ENCODE peak calls at places on chromosomes 5 and 9, in eight cellular contexts. S is tibial artery; I is lower leg skin; A is CD4-positive, CD25-positive, alpha-beta regulatory T cell; X is H1; U is left lung; N is retinal pigment epithelial cell; C is small intestine. E is an unnamed sample.

GRCh38 chr5:163915481-163915961 is 410.1 kb downstream of the MAT2B start:
- DNase-seq in S (no peak), I (no peak), N (peak; percentile 36), A (no peak), U (peak; percentile 52), X (no peak), C (peak; percentile 62), E (no peak)

GRCh38 chr5:73126381-73126780 is 6.0 kb downstream of the TMEM171 start:
- DNase-seq in N (no peak), U (no peak), I (peak; percentile 76), X (peak; percentile 31), S (no peak), A (no peak), C (peak; percentile 62), E (no peak)

GRCh38 chr9:99720455-99721050 is 101.1 kb upstream of the NR4A3 start:
- DNase-seq in U (no peak), N (no peak), I (no peak), A (peak; percentile 6), C (peak; percentile 16), S (no peak), X (no peak), E (no peak)

GRCh38 chr5:91318727-91319126 is 64.4 kb downstream of the ARRDC3 start:
- DNase-seq in U (no peak), I (no peak), N (no peak), S (no peak), C (no peak), A (peak; percentile 33), X (no peak), E (peak; percentile 14)

GRCh38 chr5:175696139-175696854 is 38.4 kb downstream of the HRH2 start:
- DNase-seq in U (peak; percentile 96), N (no peak), A (peak; percentile 66), S (peak; percentile 71), I (peak; percentile 94), X (peak; percentile 84), C (peak; percentile 95), E (peak; percentile 38)

GRCh38 chr5:55502759-55503158 is 32.0 kb downstream of the PLPP1 start:
- DNase-seq in N (no peak), C (no peak), I (no peak), U (no peak), A (no peak), S (no peak), X (no peak), E (no peak)

GRCh38 chr9:98654247-98654646 is 54.5 kb downstream of the GABBR2 start:
- DNase-seq in S (no peak), C (no peak), A (no peak), X (no peak), U (no peak), N (no peak), I (peak; percentile 58), E (no peak)

GRCh38 chr9:36798350-36799065 is 225.8 kb downstream of the MELK start:
- DNase-seq in C (no peak), S (no peak), I (peak; percentile 29), U (no peak), A (no peak), X (no peak), N (no peak), E (no peak)

GRCh38 chr9:14750871-14751270 is 28.3 kb upstream of the CER1 start:
- DNase-seq in A (no peak), N (no peak), U (no peak), X (no peak), S (no peak), I (no peak), C (no peak), E (no peak)

GRCh38 chr5:115414406-115415142 is 118.1 kb upstream of the CCDC112 start:
- DNase-seq in U (no peak), A (no peak), S (no peak), N (no peak), I (no peak), X (no peak), C (peak; percentile 35), E (no peak)
- H3K4me3 ChIP-seq in U (no peak overlapping the region), A (no peak overlapping the region), S (no peak overlapping the region), N (no peak overlapping the region), I (no peak overlapping the region), X (no peak overlapping the region), C (no peak overlapping the region), E (no peak overlapping the region)

DNA sequence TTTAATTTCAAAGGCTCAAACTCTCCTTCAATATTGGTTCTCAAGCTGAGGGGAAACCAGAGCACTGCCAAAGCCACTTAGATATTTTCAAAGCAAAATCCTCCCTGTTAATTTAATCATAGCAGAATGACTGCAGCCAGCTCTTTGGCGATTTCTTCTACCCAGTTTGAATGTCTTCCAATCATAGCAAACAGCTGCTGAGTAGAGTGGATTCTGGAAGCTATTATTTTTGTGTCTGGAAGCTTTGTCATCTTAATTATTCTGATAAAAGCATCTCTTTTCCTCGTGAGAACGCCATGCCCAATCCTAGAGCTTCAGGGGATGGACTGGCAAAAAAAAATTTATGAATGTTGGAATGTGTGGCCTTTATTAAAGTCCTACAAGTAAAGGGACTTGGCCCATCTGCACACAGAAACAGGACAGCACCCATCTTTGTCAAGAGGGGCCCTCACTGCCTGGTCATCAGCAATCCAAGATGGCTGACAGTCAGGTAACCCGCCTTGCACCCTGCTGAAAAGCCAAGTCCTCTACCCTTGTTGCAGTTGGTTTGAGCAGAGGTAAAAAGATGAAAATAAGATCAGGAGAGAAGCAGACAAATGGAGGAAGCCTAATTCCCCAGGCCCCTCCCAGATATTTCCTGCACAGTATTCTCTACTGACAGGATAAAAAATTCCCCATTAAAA is 125.1 kb downstream of the SUSD1 start:
- DNase-seq in C (peak; percentile 7), X (no peak), U (no peak), S (no peak), I (no peak), A (no peak), N (no peak), E (no peak)
- H3K4me3 ChIP-seq in C (no peak overlapping the region), X (no peak overlapping the region), U (no peak overlapping the region), S (no peak overlapping the region), I (no peak overlapping the region), A (no peak overlapping the region), N (no peak overlapping the region), E (no peak overlapping the region)

GRCh38 chr5:146339715-146340259 is 1.1 kb downstream of the POU4F3 start:
- DNase-seq in A (no peak), N (no peak), C (no peak), U (no peak), I (no peak), X (no peak), S (no peak), E (no peak)

GRCh38 chr5:146338774-146339714 is at the start of gene POU4F3:
- DNase-seq in U (peak; percentile 77), X (peak; percentile 81), I (no peak), A (no peak), C (no peak), N (no peak), S (no peak), E (no peak)

GRCh38 chr5:146342519-146342881 is 3.9 kb downstream of the POU4F3 start:
- DNase-seq in A (no peak), I (no peak), X (no peak), C (no peak), S (no peak), U (no peak), N (no peak), E (no peak)

GRCh38 chr5:146341854-146342253 is 3.2 kb downstream of the POU4F3 start:
- DNase-seq in U (no peak), A (no peak), I (no peak), X (no peak), N (no peak), S (no peak), C (no peak), E (no peak)

GRCh38 chr5:146340260-146341081 is 1.8 kb downstream of the POU4F3 start:
- DNase-seq in N (peak; percentile 7), A (peak; percentile 10), U (no peak), C (peak; percentile 15), S (peak; percentile 61), I (no peak), X (peak; percentile 86), E (no peak)
- H3K4me3 ChIP-seq in N (no peak overlapping the region), A (no peak overlapping the region), U (no peak overlapping the region), C (no peak overlapping the region), S (peak overlapping the region; percentile 37), I (no peak overlapping the region), X (no peak overlapping the region), E (no peak overlapping the region)

DNA sequence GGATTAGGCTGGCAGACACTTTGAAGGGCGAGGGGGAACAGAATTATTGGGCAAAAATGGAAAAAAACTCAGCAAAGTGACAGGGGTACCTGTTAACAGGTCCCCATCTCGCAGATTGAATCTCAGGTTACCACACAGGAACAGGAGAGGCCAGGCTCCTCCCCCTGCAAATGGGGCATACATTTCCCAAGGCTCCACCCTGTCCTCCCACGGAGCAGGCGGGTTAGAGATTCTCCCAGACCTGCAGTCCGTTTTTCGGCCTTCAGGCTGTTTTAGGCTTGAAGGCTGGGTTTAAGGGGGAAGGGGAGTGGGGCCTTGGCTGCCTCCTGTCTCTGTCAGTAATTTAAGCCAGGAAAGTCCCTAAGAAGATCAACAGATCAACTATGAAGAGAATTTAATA is 42.7 kb downstream of the LRRC70 start:
- DNase-seq in X (peak; percentile 74), S (no peak), U (no peak), C (no peak), A (no peak), I (no peak), N (no peak), E (no peak)
- H3K4me3 ChIP-seq in X (no peak overlapping the region), S (no peak overlapping the region), U (no peak overlapping the region), C (no peak overlapping the region), A (no peak overlapping the region), I (no peak overlapping the region), N (no peak overlapping the region), E (no peak overlapping the region)

GRCh38 chr9:133484671-133485437 is 6.0 kb upstream of the SLC2A6 start:
- DNase-seq in A (no peak), I (no peak), S (no peak), C (no peak), U (peak; percentile 76), N (no peak), X (no peak), E (no peak)

GRCh38 chr9:133487331-133487725 is 8.4 kb upstream of the SLC2A6 start:
- DNase-seq in I (no peak), C (no peak), X (no peak), N (no peak), S (no peak), A (no peak), U (no peak), E (no peak)

GRCh38 chr9:133488686-133489252 is 9.9 kb upstream of the SLC2A6 start:
- DNase-seq in N (no peak), U (peak; percentile 54), I (no peak), A (no peak), C (no peak), S (no peak), X (no peak), E (no peak)

GRCh38 chr9:133483611-133484010 is 4.7 kb upstream of the SLC2A6 start:
- DNase-seq in N (no peak), U (peak; percentile 60), S (no peak), C (no peak), A (no peak), I (no peak), X (no peak), E (no peak)

DNA sequence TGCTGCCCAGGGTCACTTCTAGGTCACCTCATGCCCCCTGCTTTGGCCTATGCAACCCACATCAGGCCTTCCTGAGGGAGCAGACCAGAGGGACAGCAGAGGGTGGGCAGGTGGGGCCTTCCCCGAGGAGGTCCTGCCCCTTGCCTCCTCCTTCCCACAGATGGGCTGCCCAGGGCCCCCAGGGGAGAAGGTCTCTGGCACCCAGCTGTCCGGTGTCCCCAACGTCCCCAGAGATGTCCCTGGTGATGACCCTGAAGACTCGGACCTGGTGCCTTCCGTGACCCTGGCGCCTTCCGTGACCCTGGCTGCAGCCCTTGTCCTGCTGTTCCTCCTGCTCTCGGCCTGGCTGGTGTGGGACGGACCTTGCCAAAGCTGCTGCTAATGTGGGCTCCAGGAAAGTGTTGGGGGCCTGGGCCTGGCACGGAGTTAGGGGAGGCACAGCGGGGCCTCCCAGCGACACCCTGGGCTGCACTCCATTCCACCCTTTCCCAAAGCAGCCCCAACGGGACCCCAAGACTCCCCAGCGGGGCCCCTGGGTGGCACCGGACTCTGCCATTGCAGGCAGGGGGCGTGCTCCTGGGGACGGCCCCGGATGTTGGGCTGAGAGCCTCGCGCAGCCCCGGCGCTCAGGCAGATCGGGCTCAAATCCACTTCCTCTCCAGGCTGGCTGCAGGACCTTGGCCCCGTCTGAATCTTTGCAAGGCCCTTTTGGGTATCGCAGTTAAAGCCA is 6.8 kb upstream of the SLC2A6 start:
- DNase-seq in U (peak; percentile 69), N (no peak), A (no peak), I (no peak), S (no peak), C (no peak), X (no peak), E (no peak)
- H3K4me3 ChIP-seq in U (no peak overlapping the region), N (no peak overlapping the region), A (no peak overlapping the region), I (no peak overlapping the region), S (no peak overlapping the region), C (no peak overlapping the region), X (no peak overlapping the region), E (no peak overlapping the region)

E was measured in effector memory CD4-positive, alpha-beta T cell.